ENCODE peak calls at places on chromosomes 4 and X, in nine cellular contexts. One of them, this sample, is unnamed.

GRCh38 chr4:48254381-48255072 is 15.1 kb downstream of the TEC start:
- DNase-seq in fibroblast of lung: peak
- DNase-seq in fibroblast of villous mesenchyme: peak
- DNase-seq in lower leg skin: no peak
- DNase-seq in PC-9: no peak
- DNase-seq in GM12865: no peak
- DNase-seq in cardiac muscle cell: peak
- DNase-seq in choroid plexus epithelial cell: peak
- DNase-seq in neural crest cell: no peak
- DNase-seq in this sample: peak

GRCh38 chrX:85611926-85612325 is 232.5 kb upstream of the POF1B start:
- DNase-seq in GM12865: no peak
- DNase-seq in cardiac muscle cell: peak
- DNase-seq in neural crest cell: no peak
- DNase-seq in choroid plexus epithelial cell: peak
- DNase-seq in PC-9: no peak
- DNase-seq in lower leg skin: no peak
- DNase-seq in fibroblast of villous mesenchyme: peak
- DNase-seq in fibroblast of lung: peak
- DNase-seq in this sample: no peak

GRCh38 chrX:153900806-153901752 is 3.4 kb upstream of the AVPR2 start:
- DNase-seq in PC-9: peak
- DNase-seq in fibroblast of lung: peak
- DNase-seq in choroid plexus epithelial cell: peak
- DNase-seq in lower leg skin: peak
- DNase-seq in cardiac muscle cell: peak
- DNase-seq in fibroblast of villous mesenchyme: peak
- DNase-seq in GM12865: peak
- DNase-seq in neural crest cell: no peak
- DNase-seq in this sample: peak

GRCh38 chr4:30920043-30920442 is 199.9 kb downstream of the PCDH7 start:
- DNase-seq in GM12865: no peak
- DNase-seq in neural crest cell: no peak
- DNase-seq in cardiac muscle cell: no peak
- DNase-seq in fibroblast of lung: no peak
- DNase-seq in fibroblast of villous mesenchyme: no peak
- DNase-seq in lower leg skin: no peak
- DNase-seq in choroid plexus epithelial cell: no peak
- DNase-seq in PC-9: no peak
- DNase-seq in this sample: no peak

GRCh38 chr4:24753519-24753918 is 41.9 kb upstream of the SOD3 start:
- DNase-seq in PC-9: peak
- DNase-seq in cardiac muscle cell: no peak
- DNase-seq in lower leg skin: no peak
- DNase-seq in neural crest cell: no peak
- DNase-seq in GM12865: no peak
- DNase-seq in fibroblast of villous mesenchyme: no peak
- DNase-seq in choroid plexus epithelial cell: peak
- DNase-seq in fibroblast of lung: peak
- DNase-seq in this sample: no peak

GRCh38 chrX:11193035-11193469 is 81.9 kb downstream of the HCCS start:
- DNase-seq in fibroblast of lung: peak
- DNase-seq in cardiac muscle cell: peak
- DNase-seq in lower leg skin: peak
- DNase-seq in neural crest cell: no peak
- DNase-seq in choroid plexus epithelial cell: peak
- DNase-seq in GM12865: no peak
- DNase-seq in fibroblast of villous mesenchyme: peak
- DNase-seq in PC-9: no peak
- DNase-seq in this sample: no peak

GRCh38 chrX:1506916-1507315 is 30.1 kb downstream of the P2RY8 start:
- DNase-seq in lower leg skin: no peak
- DNase-seq in neural crest cell: no peak
- DNase-seq in fibroblast of villous mesenchyme: no peak
- DNase-seq in cardiac muscle cell: no peak
- DNase-seq in PC-9: no peak
- DNase-seq in fibroblast of lung: no peak
- DNase-seq in choroid plexus epithelial cell: no peak
- DNase-seq in GM12865: no peak
- DNase-seq in this sample: no peak

GRCh38 chrX:120839506-120839905 is 36.2 kb downstream of the CT47B1 start:
- DNase-seq in choroid plexus epithelial cell: peak
- DNase-seq in fibroblast of lung: peak
- DNase-seq in GM12865: no peak
- DNase-seq in cardiac muscle cell: peak
- DNase-seq in fibroblast of villous mesenchyme: peak
- DNase-seq in PC-9: no peak
- DNase-seq in lower leg skin: no peak
- DNase-seq in neural crest cell: no peak
- DNase-seq in this sample: no peak

GRCh38 chr4:184558996-184559395 is 84.6 kb upstream of the IRF2 start:
- DNase-seq in PC-9: no peak
- DNase-seq in neural crest cell: no peak
- DNase-seq in fibroblast of lung: no peak
- DNase-seq in fibroblast of villous mesenchyme: no peak
- DNase-seq in choroid plexus epithelial cell: no peak
- DNase-seq in GM12865: no peak
- DNase-seq in lower leg skin: no peak
- DNase-seq in cardiac muscle cell: no peak
- DNase-seq in this sample: no peak

GRCh38 chr4:40255722-40256281 is 59.0 kb downstream of the RHOH start:
- DNase-seq in choroid plexus epithelial cell: peak
- DNase-seq in cardiac muscle cell: peak
- DNase-seq in GM12865: no peak
- DNase-seq in neural crest cell: no peak
- DNase-seq in PC-9: peak
- DNase-seq in fibroblast of lung: peak
- DNase-seq in fibroblast of villous mesenchyme: peak
- DNase-seq in lower leg skin: no peak
- DNase-seq in this sample: peak

GRCh38 chr4:169571435-169571834 is 40.9 kb downstream of the NEK1 start:
- DNase-seq in GM12865: no peak
- DNase-seq in neural crest cell: no peak
- DNase-seq in fibroblast of villous mesenchyme: no peak
- DNase-seq in cardiac muscle cell: no peak
- DNase-seq in choroid plexus epithelial cell: no peak
- DNase-seq in fibroblast of lung: no peak
- DNase-seq in lower leg skin: peak
- DNase-seq in PC-9: no peak
- DNase-seq in this sample: no peak

GRCh38 chr4:150411527-150411926 is 170.4 kb upstream of the MAB21L2 start:
- DNase-seq in neural crest cell: no peak
- DNase-seq in GM12865: no peak
- DNase-seq in choroid plexus epithelial cell: peak
- DNase-seq in cardiac muscle cell: peak
- DNase-seq in fibroblast of lung: peak
- DNase-seq in PC-9: no peak
- DNase-seq in fibroblast of villous mesenchyme: no peak
- DNase-seq in lower leg skin: no peak
- DNase-seq in this sample: no peak

GRCh38 chr4:20408596-20408995 is 156.9 kb downstream of the SLIT2 start:
- DNase-seq in choroid plexus epithelial cell: peak
- DNase-seq in fibroblast of lung: peak
- DNase-seq in fibroblast of villous mesenchyme: no peak
- DNase-seq in neural crest cell: no peak
- DNase-seq in lower leg skin: no peak
- DNase-seq in PC-9: no peak
- DNase-seq in GM12865: no peak
- DNase-seq in cardiac muscle cell: no peak
- DNase-seq in this sample: no peak

GRCh38 chrX:109760922-109761250 is 27.8 kb upstream of the ACSL4 start:
- DNase-seq in GM12865: no peak
- DNase-seq in cardiac muscle cell: no peak
- DNase-seq in neural crest cell: no peak
- DNase-seq in fibroblast of lung: no peak
- DNase-seq in PC-9: no peak
- DNase-seq in fibroblast of villous mesenchyme: no peak
- DNase-seq in lower leg skin: no peak
- DNase-seq in choroid plexus epithelial cell: no peak
- DNase-seq in this sample: no peak

GRCh38 chr4:111234939-111235338 is 612.1 kb upstream of the PITX2 start:
- DNase-seq in fibroblast of villous mesenchyme: no peak
- DNase-seq in PC-9: no peak
- DNase-seq in neural crest cell: no peak
- DNase-seq in choroid plexus epithelial cell: no peak
- DNase-seq in lower leg skin: no peak
- DNase-seq in GM12865: no peak
- DNase-seq in cardiac muscle cell: no peak
- DNase-seq in fibroblast of lung: no peak
- DNase-seq in this sample: no peak

GRCh38 chr4:111228874-111229273 is 606.0 kb upstream of the PITX2 start:
- DNase-seq in lower leg skin: no peak
- DNase-seq in choroid plexus epithelial cell: no peak
- DNase-seq in PC-9: no peak
- DNase-seq in GM12865: no peak
- DNase-seq in fibroblast of lung: peak
- DNase-seq in cardiac muscle cell: no peak
- DNase-seq in fibroblast of villous mesenchyme: peak
- DNase-seq in neural crest cell: no peak
- DNase-seq in this sample: no peak

GRCh38 chr4:111230265-111230664 is 607.4 kb upstream of the PITX2 start:
- DNase-seq in choroid plexus epithelial cell: no peak
- DNase-seq in fibroblast of lung: peak
- DNase-seq in GM12865: no peak
- DNase-seq in fibroblast of villous mesenchyme: peak
- DNase-seq in lower leg skin: no peak
- DNase-seq in cardiac muscle cell: no peak
- DNase-seq in PC-9: no peak
- DNase-seq in neural crest cell: no peak
- DNase-seq in this sample: peak

GRCh38 chr4:111228396-111228795 is 605.5 kb upstream of the PITX2 start:
- DNase-seq in GM12865: no peak
- DNase-seq in choroid plexus epithelial cell: no peak
- DNase-seq in PC-9: no peak
- DNase-seq in fibroblast of villous mesenchyme: no peak
- DNase-seq in fibroblast of lung: peak
- DNase-seq in neural crest cell: no peak
- DNase-seq in cardiac muscle cell: no peak
- DNase-seq in lower leg skin: no peak
- DNase-seq in this sample: no peak

DNA sequence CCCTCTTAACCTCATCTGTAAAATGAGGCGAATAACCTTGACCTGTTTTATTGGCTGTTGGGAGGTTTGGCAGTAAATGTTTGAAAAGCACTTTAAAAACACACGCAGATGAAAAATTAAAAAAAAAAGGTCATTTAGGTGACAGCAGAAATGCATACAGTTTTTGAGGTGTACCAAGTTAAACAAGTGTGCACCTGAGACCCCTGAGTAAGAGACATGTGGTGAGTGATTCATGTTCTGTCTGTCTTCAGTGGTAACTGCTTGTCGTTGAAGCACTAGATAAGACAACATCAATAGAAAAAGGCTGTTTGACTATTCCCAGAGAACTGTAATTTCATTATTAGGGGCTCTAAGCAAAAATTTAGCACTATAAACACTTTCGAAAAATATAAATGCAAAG is 608.4 kb upstream of the PITX2 start:
- DNase-seq in lower leg skin: no peak
- DNase-seq in neural crest cell: no peak
- DNase-seq in GM12865: no peak
- DNase-seq in fibroblast of lung: peak
- DNase-seq in choroid plexus epithelial cell: no peak
- DNase-seq in fibroblast of villous mesenchyme: no peak
- DNase-seq in PC-9: no peak
- DNase-seq in cardiac muscle cell: no peak
- DNase-seq in this sample: no peak
- TF ChIP-seq CTCF in lower leg skin: no peak
- TF ChIP-seq CTCF in neural crest cell: no peak
- TF ChIP-seq CTCF in GM12865: no peak
- TF ChIP-seq CTCF in fibroblast of lung: no peak
- TF ChIP-seq CTCF in choroid plexus epithelial cell: no peak
- TF ChIP-seq CTCF in fibroblast of villous mesenchyme: no peak
- TF ChIP-seq CTCF in PC-9: no peak
- TF ChIP-seq CTCF in cardiac muscle cell: no peak
- TF ChIP-seq CTCF in this sample: no peak

GRCh38 chr4:82744284-82744963 is 54.2 kb downstream of the SCD5 start:
- DNase-seq in neural crest cell: no peak
- DNase-seq in PC-9: peak
- DNase-seq in GM12865: no peak
- DNase-seq in choroid plexus epithelial cell: peak
- DNase-seq in lower leg skin: no peak
- DNase-seq in fibroblast of lung: no peak
- DNase-seq in cardiac muscle cell: no peak
- DNase-seq in fibroblast of villous mesenchyme: no peak
- DNase-seq in this sample: no peak
- TF ChIP-seq CTCF in neural crest cell: no peak
- TF ChIP-seq CTCF in PC-9: no peak
- TF ChIP-seq CTCF in GM12865: no peak
- TF ChIP-seq CTCF in choroid plexus epithelial cell: no peak
- TF ChIP-seq CTCF in lower leg skin: no peak
- TF ChIP-seq CTCF in fibroblast of lung: no peak
- TF ChIP-seq CTCF in cardiac muscle cell: no peak
- TF ChIP-seq CTCF in fibroblast of villous mesenchyme: no peak
- TF ChIP-seq CTCF in this sample: no peak

GRCh38 chr4:161419822-161420221 is 744.0 kb downstream of the FSTL5 start:
- DNase-seq in cardiac muscle cell: no peak
- DNase-seq in GM12865: peak
- DNase-seq in lower leg skin: peak
- DNase-seq in PC-9: no peak
- DNase-seq in neural crest cell: no peak
- DNase-seq in fibroblast of villous mesenchyme: no peak
- DNase-seq in choroid plexus epithelial cell: peak
- DNase-seq in fibroblast of lung: no peak
- DNase-seq in this sample: no peak
- TF ChIP-seq CTCF in cardiac muscle cell: no peak
- TF ChIP-seq CTCF in GM12865: peak
- TF ChIP-seq CTCF in lower leg skin: no peak
- TF ChIP-seq CTCF in PC-9: peak
- TF ChIP-seq CTCF in neural crest cell: peak
- TF ChIP-seq CTCF in fibroblast of villous mesenchyme: no peak
- TF ChIP-seq CTCF in choroid plexus epithelial cell: peak
- TF ChIP-seq CTCF in fibroblast of lung: no peak
- TF ChIP-seq CTCF in this sample: no peak

GRCh38 chrX:13762015-13762414 is 27.5 kb downstream of the OFD1 start:
- DNase-seq in GM12865: no peak
- DNase-seq in cardiac muscle cell: no peak
- DNase-seq in neural crest cell: no peak
- DNase-seq in choroid plexus epithelial cell: no peak
- DNase-seq in PC-9: no peak
- DNase-seq in fibroblast of villous mesenchyme: no peak
- DNase-seq in fibroblast of lung: no peak
- DNase-seq in lower leg skin: no peak
- DNase-seq in this sample: no peak

GRCh38 chrX:13761606-13762005 is 27.1 kb downstream of the OFD1 start:
- DNase-seq in GM12865: peak
- DNase-seq in fibroblast of lung: no peak
- DNase-seq in fibroblast of villous mesenchyme: peak
- DNase-seq in choroid plexus epithelial cell: peak
- DNase-seq in lower leg skin: no peak
- DNase-seq in cardiac muscle cell: peak
- DNase-seq in neural crest cell: no peak
- DNase-seq in PC-9: no peak
- DNase-seq in this sample: peak

GRCh38 chrX:13763489-13763888 is 28.9 kb downstream of the OFD1 start:
- DNase-seq in fibroblast of lung: no peak
- DNase-seq in PC-9: no peak
- DNase-seq in neural crest cell: no peak
- DNase-seq in cardiac muscle cell: no peak
- DNase-seq in GM12865: no peak
- DNase-seq in fibroblast of villous mesenchyme: no peak
- DNase-seq in choroid plexus epithelial cell: no peak
- DNase-seq in lower leg skin: peak
- DNase-seq in this sample: no peak

GRCh38 chrX:13764284-13764683 is 29.7 kb downstream of the OFD1 start:
- DNase-seq in fibroblast of villous mesenchyme: no peak
- DNase-seq in GM12865: no peak
- DNase-seq in PC-9: no peak
- DNase-seq in lower leg skin: no peak
- DNase-seq in choroid plexus epithelial cell: no peak
- DNase-seq in fibroblast of lung: no peak
- DNase-seq in cardiac muscle cell: no peak
- DNase-seq in neural crest cell: no peak
- DNase-seq in this sample: no peak

GRCh38 chrX:13764765-13765164 is 30.2 kb downstream of the OFD1 start:
- DNase-seq in GM12865: no peak
- DNase-seq in fibroblast of villous mesenchyme: no peak
- DNase-seq in PC-9: no peak
- DNase-seq in lower leg skin: no peak
- DNase-seq in fibroblast of lung: peak
- DNase-seq in neural crest cell: peak
- DNase-seq in choroid plexus epithelial cell: peak
- DNase-seq in cardiac muscle cell: peak
- DNase-seq in this sample: no peak
- TF ChIP-seq CTCF in GM12865: no peak
- TF ChIP-seq CTCF in fibroblast of villous mesenchyme: peak
- TF ChIP-seq CTCF in PC-9: no peak
- TF ChIP-seq CTCF in lower leg skin: no peak
- TF ChIP-seq CTCF in fibroblast of lung: peak
- TF ChIP-seq CTCF in neural crest cell: peak
- TF ChIP-seq CTCF in choroid plexus epithelial cell: peak
- TF ChIP-seq CTCF in cardiac muscle cell: peak
- TF ChIP-seq CTCF in this sample: no peak

This sample was measured in AG09319.